ENCODE peak calls at places on chromosomes 3 and 15, in ten cellular contexts. N is hepatocyte; T is psoas muscle; Q is adipocyte; D is iPS DF 6.9; S is IMR-90; W is CD4-positive, alpha-beta memory T cell; M is right lobe of liver; Y is GM23248; G is upper lobe of right lung. X is an unnamed sample. For H3K4me1 and H3K36me3, the result is how much of the 10 kb centered on the place peaks cover.

GRCh38 chr3:191762323-191762960 is 301.5 kb downstream of the PYDC2 start:
- DNase-seq in N (peak), T (no peak), Q (peak), D (peak), S (no peak), W (no peak), M (no peak), Y (peak), G (no peak), X (no peak)

GRCh38 chr3:129481783-129482332 is 41.8 kb downstream of the IFT122 start:
- DNase-seq in N (no peak), T (peak), Q (no peak), D (no peak), S (no peak), W (peak), M (no peak), Y (peak), G (peak), X (no peak)

GRCh38 chr3:128784228-128784627 is 58.2 kb downstream of the RAB7A start:
- DNase-seq in N (peak), T (peak), Q (no peak), D (peak), S (no peak), W (peak), M (no peak), Y (no peak), G (no peak), X (no peak)

GRCh38 chr15:72423256-72423655 is 25.2 kb downstream of the TMEM202 start:
- DNase-seq in N (peak), T (no peak), Q (no peak), D (no peak), S (no peak), W (no peak), M (no peak), Y (no peak), G (no peak), X (no peak)

GRCh38 chr15:70954176-70954575 is 61.5 kb downstream of the LRRC49 start:
- DNase-seq in N (no peak), T (no peak), Q (peak), D (no peak), S (no peak), W (no peak), M (no peak), Y (no peak), G (no peak), X (no peak)

GRCh38 chr15:63497642-63498100 is 6.7 kb upstream of the USP3 start:
- DNase-seq in N (no peak), T (no peak), Q (no peak), D (no peak), S (no peak), W (peak), M (no peak), Y (no peak), G (peak), X (peak)

GRCh38 chr15:31434418-31435255 is 108.0 kb downstream of the KLF13 start:
- DNase-seq in N (no peak), T (peak), Q (peak), D (no peak), S (peak), W (peak), M (no peak), Y (peak), G (peak), X (peak)

GRCh38 chr3:197468866-197469382 is 86.8 kb downstream of the BDH1 start:
- DNase-seq in N (peak), T (no peak), Q (peak), D (no peak), S (peak), W (no peak), M (peak), Y (peak), G (peak), X (no peak)

GRCh38 chr15:37099321-37100108 is 834 bp downstream of the MEIS2 start:
- DNase-seq in N (no peak), T (peak), Q (peak), D (no peak), S (peak), W (no peak), M (peak), Y (peak), G (no peak), X (no peak)

GRCh38 chr3:190486201-190486865 is 27.6 kb upstream of the IL1RAP start:
- DNase-seq in N (no peak), T (no peak), Q (no peak), D (no peak), S (no peak), W (no peak), M (no peak), Y (no peak), G (no peak), X (no peak)

GRCh38 chr3:170867143-170867542 is 2.9 kb downstream of the RPL22L1 start:
- DNase-seq in N (no peak), T (no peak), Q (no peak), D (no peak), S (peak), W (no peak), M (no peak), Y (peak), G (no peak), X (no peak)

GRCh38 chr15:66065325-66065724 is 188.2 kb downstream of the MEGF11 start:
- DNase-seq in N (no peak), T (no peak), Q (no peak), D (no peak), S (no peak), W (no peak), M (no peak), Y (no peak), G (no peak), X (no peak)

GRCh38 chr15:35695002-35695401 is 149.0 kb upstream of the DPH6 start:
- DNase-seq in N (no peak), T (no peak), Q (no peak), D (no peak), S (no peak), W (no peak), M (no peak), Y (no peak), G (no peak), X (no peak)
- H3K4me1 ChIP-seq in N (under half), T (under half), Q (half or more), D (under half), S (under half), W (under half), M (under half), Y (half or more), G (under half), X (under half)

DNA sequence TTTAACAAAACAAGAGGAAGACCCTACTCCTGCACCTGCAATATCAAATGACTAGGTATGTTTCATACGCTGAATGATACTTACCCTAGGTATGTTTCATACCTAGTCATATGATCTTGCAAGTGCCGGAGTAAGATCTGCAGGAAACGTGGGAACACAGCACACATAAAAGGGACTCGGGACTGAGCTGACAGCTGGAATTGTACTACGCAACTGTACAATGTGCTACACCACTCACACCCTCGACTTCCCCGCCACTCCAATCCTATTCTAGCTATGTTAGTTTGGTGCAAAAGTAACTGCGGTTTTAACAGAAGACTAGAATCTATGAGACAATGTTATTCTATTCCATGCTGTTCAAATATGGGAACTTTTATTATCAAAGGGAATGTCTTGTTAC is 22.0 kb downstream of the CRBN start:
- DNase-seq in N (no peak), T (no peak), Q (no peak), D (no peak), S (no peak), W (no peak), M (no peak), Y (no peak), G (no peak), X (no peak)
- H3K36me3 ChIP-seq in N (under half), T (under half), Q (half or more), D (under half), S (under half), W (half or more), M (under half), Y (under half), G (half or more), X (under half)

GRCh38 chr3:46950177-46950576 is 26.4 kb downstream of the CCDC12 start:
- DNase-seq in N (no peak), T (no peak), Q (no peak), D (no peak), S (no peak), W (no peak), M (no peak), Y (no peak), G (no peak), X (no peak)
- H3K4me1 ChIP-seq in N (half or more), T (half or more), Q (under half), D (under half), S (under half), W (half or more), M (half or more), Y (under half), G (half or more), X (half or more)

DNA sequence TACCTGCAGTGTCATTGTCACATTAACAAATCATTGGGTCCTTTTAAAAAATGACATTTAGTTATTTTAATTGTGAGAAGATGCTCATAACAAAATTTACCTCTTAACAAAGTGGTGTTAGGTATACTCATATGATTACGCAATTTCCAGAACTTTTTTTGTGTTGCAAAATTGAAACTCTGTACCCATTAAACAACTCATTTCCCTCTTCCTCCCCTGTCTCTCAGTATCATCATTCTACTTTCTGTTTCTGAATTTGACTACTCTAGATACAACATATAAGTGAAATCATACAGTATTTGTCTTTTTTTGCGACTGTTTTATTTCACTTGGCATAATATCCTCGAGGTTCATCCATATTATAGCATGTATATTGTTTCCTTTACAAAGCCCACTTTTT is 58.7 kb upstream of the CHST2 start:
- DNase-seq in N (no peak), T (no peak), Q (no peak), D (no peak), S (no peak), W (no peak), M (no peak), Y (peak), G (no peak), X (no peak)
- H3K36me3 ChIP-seq in N (under half), T (under half), Q (under half), D (under half), S (under half), W (under half), M (under half), Y (under half), G (under half), X (under half)

GRCh38 chr15:96340348-96340610 is 9.8 kb downstream of the NR2F2 start:
- DNase-seq in N (no peak), T (no peak), Q (no peak), D (no peak), S (no peak), W (no peak), M (no peak), Y (no peak), G (no peak), X (no peak)
- H3K4me1 ChIP-seq in N (half or more), T (under half), Q (under half), D (under half), S (under half), W (under half), M (under half), Y (under half), G (under half), X (under half)

GRCh38 chr3:14139771-14140170 is 14.9 kb downstream of the TMEM43 start:
- DNase-seq in N (no peak), T (no peak), Q (no peak), D (no peak), S (no peak), W (no peak), M (peak), Y (peak), G (no peak), X (no peak)
- H3K36me3 ChIP-seq in N (under half), T (under half), Q (half or more), D (under half), S (half or more), W (under half), M (under half), Y (under half), G (half or more), X (under half)

GRCh38 chr15:68316061-68316804 is 38.7 kb downstream of the FEM1B start:
- DNase-seq in N (no peak), T (no peak), Q (no peak), D (no peak), S (no peak), W (no peak), M (peak), Y (no peak), G (peak), X (no peak)
- H3K4me1 ChIP-seq in N (under half), T (under half), Q (under half), D (under half), S (under half), W (under half), M (under half), Y (under half), G (under half), X (under half)

DNA sequence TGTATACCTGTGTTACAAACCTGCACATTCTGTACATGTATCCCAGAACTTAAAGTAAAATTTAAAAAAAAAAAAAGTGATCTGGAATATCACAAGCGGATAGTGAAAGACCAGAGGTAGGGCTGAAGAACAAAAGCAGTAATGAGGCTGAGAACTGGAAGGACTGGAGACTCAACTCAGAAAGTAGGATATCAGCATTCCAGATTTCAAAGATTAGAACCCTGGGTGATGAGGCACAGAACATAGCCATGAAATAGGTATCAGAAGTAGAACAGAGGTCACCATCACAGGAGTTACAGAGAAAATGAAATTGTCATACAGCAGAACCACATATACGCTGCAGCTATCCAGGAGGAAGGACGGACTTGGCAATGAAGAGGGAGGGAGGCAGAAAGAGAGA is 56.1 kb downstream of the ACAP2 start:
- DNase-seq in N (no peak), T (no peak), Q (no peak), D (no peak), S (no peak), W (no peak), M (no peak), Y (no peak), G (no peak), X (no peak)
- H3K36me3 ChIP-seq in N (under half), T (under half), Q (under half), D (under half), S (under half), W (under half), M (under half), Y (under half), G (under half), X (under half)

DNA sequence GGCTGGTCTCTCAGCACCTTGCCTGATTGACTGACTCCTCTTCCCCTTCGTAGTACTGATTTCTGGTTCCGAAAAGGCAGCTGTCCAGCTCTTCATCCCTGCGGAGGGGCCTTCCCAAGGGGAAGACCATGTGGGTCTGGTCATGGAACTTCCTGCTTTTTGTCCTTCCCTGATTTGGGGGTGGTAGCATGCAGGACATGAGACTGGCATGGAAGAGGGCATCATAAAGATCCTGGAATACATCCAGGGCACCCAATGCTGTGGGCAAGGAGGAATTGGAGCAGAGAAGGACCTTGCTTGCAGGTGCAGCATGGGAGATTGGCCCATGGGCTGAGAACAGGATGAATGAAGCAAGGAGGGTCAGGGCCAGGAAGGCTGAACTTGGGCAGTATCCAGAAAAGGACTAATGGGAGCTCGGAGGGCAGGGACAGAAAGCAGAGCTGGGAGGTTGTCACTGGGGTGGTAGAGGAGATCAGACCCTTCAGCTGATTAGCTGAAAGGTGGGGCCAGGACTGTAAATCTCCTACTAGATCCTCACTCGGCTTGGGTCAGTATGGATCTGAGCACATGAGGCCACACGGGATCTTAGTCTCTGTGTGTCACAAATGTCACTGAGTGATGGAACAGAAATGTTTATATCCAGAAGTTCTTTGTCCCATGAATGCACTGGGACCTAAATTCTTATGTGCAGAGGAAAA is 59.5 kb downstream of the AMOTL2 start:
- DNase-seq in N (no peak), T (no peak), Q (no peak), D (no peak), S (no peak), W (no peak), M (peak), Y (peak), G (no peak), X (no peak)
- H3K4me1 ChIP-seq in N (under half), T (under half), Q (half or more), D (under half), S (under half), W (under half), M (half or more), Y (half or more), G (half or more), X (under half)